ENCODE peak calls at places on chromosomes 16 and 17, in six cellular contexts. F, X, D, C, U and M are unnamed samples.
A peak's percentile ranks its signal among the peaks of the same experiment; 100 is the strongest.

GRCh38 chr17:54982399-54982798 is 13.8 kb downstream of the STXBP4 start:
- DNase-seq in F (no peak), X (no peak), D (no peak), C (no peak), U (no peak), M (no peak)

GRCh38 chr16:30637952-30638351 is 12.8 kb upstream of the PRR14 start:
- DNase-seq in F (no peak), X (no peak), D (no peak), C (no peak), U (no peak), M (no peak)

GRCh38 chr16:72302352-72302751 is 130.4 kb upstream of the PMFBP1 start:
- DNase-seq in F (no peak), X (no peak), D (no peak), C (no peak), U (no peak), M (no peak)

GRCh38 chr17:17269926-17270773 is 10.9 kb downstream of the COPS3 start:
- DNase-seq in F (no peak), X (peak; percentile 20), D (no peak), C (peak; percentile 52), U (no peak), M (no peak)

GRCh38 chr16:77043076-77043475 is 147.9 kb upstream of the MON1B start:
- DNase-seq in F (no peak), X (no peak), D (no peak), C (no peak), U (no peak), M (no peak)

GRCh38 chr16:89170346-89171215 is 967 bp upstream of the CDH15 start:
- DNase-seq in F (peak; percentile 25), X (no peak), D (no peak), C (peak; percentile 49), U (no peak), M (no peak)

GRCh38 chr16:63702981-63703590 is 1418.8 kb downstream of the CDH11 start:
- DNase-seq in F (no peak), X (no peak), D (no peak), C (no peak), U (no peak), M (no peak)

GRCh38 chr16:89739383-89739782 is 18.0 kb downstream of the ZNF276 start:
- DNase-seq in F (no peak), X (no peak), D (no peak), C (no peak), U (no peak), M (no peak)

GRCh38 chr17:46266656-46267544 is 28.0 kb upstream of the LRRC37A start:
- DNase-seq in F (peak; percentile 70), X (peak; percentile 85), D (peak; percentile 80), C (peak; percentile 89), U (peak; percentile 89), M (peak; percentile 95)

GRCh38 chr16:88487920-88488842 is 35.1 kb downstream of the ZFPM1 start:
- DNase-seq in F (no peak), X (no peak), D (no peak), C (no peak), U (no peak), M (no peak)

GRCh38 chr16:66357523-66357928 is 9.0 kb upstream of the CDH5 start:
- DNase-seq in F (no peak), X (no peak), D (no peak), C (peak; percentile 43), U (peak; percentile 14), M (peak; percentile 71)

GRCh38 chr16:87472935-87473334 is 19.9 kb downstream of the ZCCHC14 start:
- DNase-seq in F (no peak), X (no peak), D (no peak), C (no peak), U (no peak), M (no peak)

GRCh38 chr17:45123930-45124796 is 8.2 kb downstream of the PLCD3 start:
- DNase-seq in F (no peak), X (no peak), D (peak; percentile 22), C (peak; percentile 45), U (no peak), M (no peak)

GRCh38 chr16:87550510-87550961 is 51.8 kb upstream of the JPH3 start:
- DNase-seq in F (peak; percentile 49), X (peak; percentile 56), D (peak; percentile 35), C (peak; percentile 68), U (peak; percentile 46), M (peak; percentile 81)